ENCODE peak calls at places on chromosomes 2 and 18, in six cellular contexts. One of them, this sample, is unnamed.

GRCh38 chr2:17195016-17195415 is 323.2 kb downstream of the RAD51AP2 start:
- DNase-seq in IMR-90: no peak
- DNase-seq in GM12878: no peak
- DNase-seq in HepG2: no peak
- DNase-seq in H1: no peak
- DNase-seq in K562: no peak
- DNase-seq in this sample: no peak

GRCh38 chr18:41266616-41267015 is 688.4 kb upstream of the PIK3C3 start:
- DNase-seq in IMR-90: peak; percentile 77
- DNase-seq in GM12878: no peak
- DNase-seq in HepG2: no peak
- DNase-seq in H1: no peak
- DNase-seq in K562: no peak
- DNase-seq in this sample: no peak

GRCh38 chr2:110157153-110157793 is 41.7 kb upstream of the MALL start:
- DNase-seq in IMR-90: peak; percentile 77
- DNase-seq in GM12878: peak; percentile 8
- DNase-seq in HepG2: peak; percentile 65
- DNase-seq in H1: no peak
- DNase-seq in K562: peak; percentile 18
- DNase-seq in this sample: peak; percentile 48

GRCh38 chr2:25115902-25116301 is 52.5 kb downstream of the POMC start:
- DNase-seq in IMR-90: peak; percentile 68
- DNase-seq in GM12878: no peak
- DNase-seq in HepG2: peak; percentile 49
- DNase-seq in H1: no peak
- DNase-seq in K562: no peak
- DNase-seq in this sample: no peak

GRCh38 chr18:43001821-43002220 is 113.7 kb downstream of the RIT2 start:
- DNase-seq in IMR-90: peak; percentile 0
- DNase-seq in GM12878: no peak
- DNase-seq in HepG2: no peak
- DNase-seq in H1: no peak
- DNase-seq in K562: no peak
- DNase-seq in this sample: no peak

GRCh38 chr18:31711365-31712035 is 27.1 kb upstream of the B4GALT6 start:
- DNase-seq in IMR-90: no peak
- DNase-seq in GM12878: no peak
- DNase-seq in HepG2: no peak
- DNase-seq in H1: no peak
- DNase-seq in K562: no peak
- DNase-seq in this sample: no peak

GRCh38 chr18:31302991-31303390 is 15.0 kb upstream of the DSG1 start:
- DNase-seq in IMR-90: peak; percentile 8
- DNase-seq in GM12878: no peak
- DNase-seq in HepG2: peak; percentile 3
- DNase-seq in H1: no peak
- DNase-seq in K562: no peak
- DNase-seq in this sample: no peak

GRCh38 chr2:204706939-204707338 is 161.7 kb downstream of the PARD3B start:
- DNase-seq in IMR-90: peak; percentile 59
- DNase-seq in GM12878: no peak
- DNase-seq in HepG2: no peak
- DNase-seq in H1: no peak
- DNase-seq in K562: no peak
- DNase-seq in this sample: no peak

GRCh38 chr2:165573534-165574461 is 104.3 kb downstream of the CSRNP3 start:
- DNase-seq in IMR-90: no peak
- DNase-seq in GM12878: no peak
- DNase-seq in HepG2: peak; percentile 78
- DNase-seq in H1: peak; percentile 38
- DNase-seq in K562: no peak
- DNase-seq in this sample: peak; percentile 63

GRCh38 chr2:148716378-148716777 is 71.8 kb downstream of the EPC2 start:
- DNase-seq in IMR-90: no peak
- DNase-seq in GM12878: no peak
- DNase-seq in HepG2: no peak
- DNase-seq in H1: no peak
- DNase-seq in K562: no peak
- DNase-seq in this sample: no peak

GRCh38 chr18:57094199-57094598 is 52.7 kb upstream of the BOD1L2 start:
- DNase-seq in IMR-90: no peak
- DNase-seq in GM12878: no peak
- DNase-seq in HepG2: no peak
- DNase-seq in H1: no peak
- DNase-seq in K562: no peak
- DNase-seq in this sample: peak; percentile 34
- H2AFZ ChIP-seq in IMR-90: no peak overlapping the region
- H2AFZ ChIP-seq in GM12878: no peak overlapping the region
- H2AFZ ChIP-seq in HepG2: no peak overlapping the region
- H2AFZ ChIP-seq in H1: no peak overlapping the region
- H2AFZ ChIP-seq in K562: no peak overlapping the region
- H2AFZ ChIP-seq in this sample: no peak overlapping the region

GRCh38 chr2:68336192-68336591 is 16.4 kb upstream of the CNRIP1 start:
- DNase-seq in IMR-90: peak; percentile 83
- DNase-seq in GM12878: no peak
- DNase-seq in HepG2: no peak
- DNase-seq in H1: no peak
- DNase-seq in K562: no peak
- DNase-seq in this sample: no peak
- TF ChIP-seq USF2 in IMR-90: no peak
- TF ChIP-seq USF2 in GM12878: no peak
- TF ChIP-seq USF2 in HepG2: no peak
- TF ChIP-seq USF2 in H1: no peak
- TF ChIP-seq USF2 in K562: no peak
- TF ChIP-seq USF2 in this sample: no peak

DNA sequence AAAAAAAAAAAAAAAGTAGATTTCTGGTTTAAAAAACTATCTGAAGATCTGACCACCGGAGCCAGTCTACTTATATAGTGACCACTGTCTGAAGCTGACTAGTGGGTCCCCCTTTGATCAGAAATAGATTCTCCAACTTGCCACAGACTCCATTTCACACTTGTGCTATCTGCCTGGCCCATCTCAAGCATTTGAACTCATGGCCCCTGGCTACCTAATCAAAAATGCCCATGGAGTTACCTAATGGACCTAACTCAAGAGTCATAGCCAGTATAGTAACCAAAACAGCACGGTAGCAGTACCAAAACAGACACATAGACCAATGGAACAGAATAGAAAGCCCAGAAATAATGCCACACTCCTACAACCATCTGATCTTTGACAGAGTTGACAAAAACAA is 17.0 kb upstream of the ATL2 start:
- DNase-seq in IMR-90: no peak
- DNase-seq in GM12878: no peak
- DNase-seq in HepG2: no peak
- DNase-seq in H1: no peak
- DNase-seq in K562: no peak
- DNase-seq in this sample: no peak
- H2AFZ ChIP-seq in IMR-90: no peak overlapping the region
- H2AFZ ChIP-seq in GM12878: no peak overlapping the region
- H2AFZ ChIP-seq in HepG2: no peak overlapping the region
- H2AFZ ChIP-seq in H1: no peak overlapping the region
- H2AFZ ChIP-seq in K562: no peak overlapping the region
- H2AFZ ChIP-seq in this sample: no peak overlapping the region

GRCh38 chr2:60515751-60516226 is 37.7 kb downstream of the BCL11A start:
- DNase-seq in IMR-90: peak; percentile 94
- DNase-seq in GM12878: peak; percentile 90
- DNase-seq in HepG2: no peak
- DNase-seq in H1: no peak
- DNase-seq in K562: no peak
- DNase-seq in this sample: no peak
- TF ChIP-seq USF2 in IMR-90: no peak
- TF ChIP-seq USF2 in GM12878: no peak
- TF ChIP-seq USF2 in HepG2: no peak
- TF ChIP-seq USF2 in H1: no peak
- TF ChIP-seq USF2 in K562: no peak
- TF ChIP-seq USF2 in this sample: no peak

DNA sequence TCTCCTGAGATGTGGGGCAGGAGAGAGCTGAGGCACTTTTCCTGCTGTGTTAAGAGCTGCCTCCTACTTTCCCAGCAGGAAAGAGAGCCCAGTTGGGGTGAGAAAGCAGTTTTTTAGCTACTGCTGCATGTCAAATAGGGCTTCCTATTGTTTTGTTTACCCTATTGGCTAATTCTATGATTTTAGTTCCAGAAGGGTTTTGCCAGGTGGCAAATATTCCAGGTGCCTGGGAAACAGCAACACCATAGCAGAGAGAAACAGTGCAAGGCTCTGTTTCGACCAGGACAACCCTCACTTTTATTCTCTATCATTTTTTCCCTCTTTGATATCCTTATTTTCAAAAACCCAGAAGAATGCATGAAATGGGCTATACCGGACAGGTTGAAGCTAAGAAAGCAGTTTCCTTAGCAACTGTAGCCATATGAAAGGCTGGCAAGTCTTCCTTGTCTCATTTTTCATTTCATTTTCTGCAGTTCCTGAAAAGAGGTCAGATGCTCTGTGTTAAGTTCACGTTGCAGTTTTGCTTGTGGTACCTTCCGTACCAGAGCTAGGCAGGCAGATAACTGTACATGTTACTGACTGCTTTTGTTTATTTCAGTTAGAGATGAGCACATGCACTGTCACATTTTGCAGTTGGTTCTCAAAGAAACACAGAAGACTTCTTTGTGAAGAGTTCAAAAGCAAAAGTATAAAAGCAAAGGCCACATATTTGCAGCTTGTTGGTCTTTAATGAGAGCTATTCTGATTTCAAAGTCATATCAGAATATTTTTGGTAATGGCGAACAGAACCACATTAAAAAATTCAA is 84.8 kb downstream of the AQP4 start:
- DNase-seq in IMR-90: no peak
- DNase-seq in GM12878: no peak
- DNase-seq in HepG2: no peak
- DNase-seq in H1: no peak
- DNase-seq in K562: no peak
- DNase-seq in this sample: no peak
- H2AFZ ChIP-seq in IMR-90: no peak overlapping the region
- H2AFZ ChIP-seq in GM12878: peak overlapping the region; percentile 37
- H2AFZ ChIP-seq in HepG2: no peak overlapping the region
- H2AFZ ChIP-seq in H1: peak overlapping the region; percentile 62
- H2AFZ ChIP-seq in K562: no peak overlapping the region
- H2AFZ ChIP-seq in this sample: no peak overlapping the region

DNA sequence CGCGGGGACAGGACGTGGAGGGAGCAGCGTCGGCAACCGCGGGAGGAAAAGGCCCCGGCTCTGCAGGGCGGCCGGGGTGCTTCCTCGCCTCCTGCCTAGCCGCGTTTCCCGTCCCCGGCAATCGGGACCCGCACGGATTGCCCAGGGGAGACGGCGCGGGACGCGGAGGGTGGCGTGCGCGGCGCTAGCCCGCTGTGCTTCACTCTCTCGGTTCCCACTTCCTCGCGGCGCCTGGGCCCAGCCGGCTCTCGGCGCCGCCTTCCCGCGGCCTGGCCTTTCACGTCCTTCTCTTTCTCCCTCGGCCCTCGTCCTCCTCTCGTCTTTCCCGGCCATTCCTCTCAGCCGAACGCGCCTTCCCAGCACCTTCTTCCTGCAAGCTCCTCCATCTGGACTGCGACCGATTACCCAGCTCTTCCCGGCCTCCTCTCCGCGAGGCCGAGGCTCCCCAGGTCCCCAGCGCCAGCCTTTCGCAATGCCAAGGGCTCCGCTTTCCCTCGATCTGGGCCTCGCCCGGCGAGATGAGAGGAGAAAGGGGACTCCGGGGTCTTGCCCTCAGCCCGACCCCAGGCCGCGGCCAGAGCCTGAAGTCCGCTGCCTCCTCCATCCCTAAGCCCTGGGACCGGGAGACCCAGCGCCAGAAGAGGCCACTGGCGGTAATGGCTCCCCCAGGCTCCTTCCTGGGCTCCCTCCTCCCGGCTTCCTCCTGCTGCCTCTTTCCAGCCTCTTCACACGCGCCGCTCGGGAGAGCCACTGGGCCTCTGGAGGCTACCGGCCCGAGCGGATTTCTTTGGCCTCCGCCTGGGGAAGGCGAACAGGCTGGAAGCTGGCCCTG is 34.2 kb upstream of the ATP6V1B1 start:
- DNase-seq in IMR-90: peak; percentile 34
- DNase-seq in GM12878: no peak
- DNase-seq in HepG2: no peak
- DNase-seq in H1: no peak
- DNase-seq in K562: no peak
- DNase-seq in this sample: peak; percentile 71
- TF ChIP-seq USF2 in IMR-90: no peak
- TF ChIP-seq USF2 in GM12878: no peak
- TF ChIP-seq USF2 in HepG2: peak; percentile 32
- TF ChIP-seq USF2 in H1: no peak
- TF ChIP-seq USF2 in K562: no peak
- TF ChIP-seq USF2 in this sample: no peak

DNA sequence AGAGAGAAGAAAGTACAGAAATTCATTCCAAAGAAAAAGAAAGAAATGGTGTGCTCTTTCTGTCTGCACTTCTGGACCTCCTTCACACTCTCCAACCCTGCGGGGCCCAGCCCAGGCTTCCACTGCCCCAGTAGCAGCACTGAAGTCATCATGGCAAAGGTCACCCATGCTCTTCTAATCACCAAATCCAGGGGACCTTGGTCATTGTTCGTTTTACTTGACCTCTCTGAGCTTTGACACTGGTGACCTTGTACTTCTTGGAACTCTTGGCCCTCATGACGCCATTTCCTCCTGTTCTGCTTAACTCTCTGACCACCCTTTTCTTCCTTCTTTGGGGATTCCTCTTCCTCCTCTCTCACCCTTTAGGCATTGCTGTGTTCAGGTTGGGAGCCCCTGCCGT is 105.6 kb downstream of the SMAD7 start:
- DNase-seq in IMR-90: no peak
- DNase-seq in GM12878: no peak
- DNase-seq in HepG2: no peak
- DNase-seq in H1: no peak
- DNase-seq in K562: no peak
- DNase-seq in this sample: no peak
- H2AFZ ChIP-seq in IMR-90: no peak overlapping the region
- H2AFZ ChIP-seq in GM12878: no peak overlapping the region
- H2AFZ ChIP-seq in HepG2: no peak overlapping the region
- H2AFZ ChIP-seq in H1: no peak overlapping the region
- H2AFZ ChIP-seq in K562: no peak overlapping the region
- H2AFZ ChIP-seq in this sample: no peak overlapping the region

This sample was measured in SK-N-SH.